ENCODE peak calls at places on chromosomes 13 and 19, in four cellular contexts. H is AG10803, P is NCI-H1105, D is caudate nucleus. X is an unnamed sample.

GRCh38 chr13:113937497-113938140 is 36.3 kb downstream of the C13orf46 start:
- DNase-seq in H (no peak), P (no peak), D (no peak), X (peak)

GRCh38 chr13:77325371-77325941 is 1.4 kb downstream of the MYCBP2 start:
- DNase-seq in H (no peak), D (no peak), P (no peak), X (no peak)

GRCh38 chr13:110640591-110641029 is 25.3 kb downstream of the NAXD start:
- DNase-seq in P (no peak), H (no peak), D (no peak), X (no peak)

GRCh38 chr13:81223784-81224501 is 883.0 kb upstream of the SPRY2 start:
- DNase-seq in H (no peak), P (no peak), D (no peak), X (no peak)

GRCh38 chr13:33953203-33953602 is 135.3 kb downstream of the RFC3 start:
- DNase-seq in D (no peak), H (peak), P (no peak), X (no peak)

GRCh38 chr13:21109168-21109567 is 47.8 kb upstream of the LATS2 start:
- DNase-seq in H (no peak), D (no peak), P (no peak), X (no peak)

GRCh38 chr13:50158385-50159165 is 143.3 kb downstream of the KCNRG start:
- DNase-seq in H (no peak), P (no peak), D (no peak), X (no peak)

GRCh38 chr19:279231-279630 is 12.0 kb downstream of the PLPP2 start:
- DNase-seq in P (no peak), D (no peak), H (no peak), X (no peak)

GRCh38 chr19:19821366-19822147 is at the start of gene ZNF506:
- DNase-seq in D (peak), P (peak), H (peak), X (peak)

GRCh38 chr13:73677041-73677589 is 457.1 kb downstream of the KLF12 start:
- DNase-seq in D (no peak), P (no peak), H (peak), X (no peak)